ENCODE peak calls at places on chromosome 21, in eight cellular contexts. B is glutamatergic neuron, X is tibial nerve, H is fibroblast of the aortic adventitia, J is GM23338, M is heart left ventricle, E is fibroblast of villous mesenchyme, N is thoracic aorta. A is an unnamed sample.

GRCh38 chr21:46097826-46098286 is at the start of gene COL6A2:
- DNase-seq in H (peak), E (peak), N (peak), J (peak), B (peak), X (no peak), M (peak), A (peak)

GRCh38 chr21:14251336-14251735 is 35.4 kb downstream of the RBM11 start:
- DNase-seq in B (no peak), M (no peak), X (no peak), H (no peak), E (no peak), J (no peak), N (no peak), A (no peak)

GRCh38 chr21:20627594-20627993 is 370.6 kb upstream of the NCAM2 start:
- DNase-seq in B (no peak), J (peak), M (no peak), X (no peak), H (no peak), N (no peak), E (no peak), A (no peak)

GRCh38 chr21:15557925-15558324 is 171.9 kb upstream of the USP25 start:
- DNase-seq in J (no peak), X (no peak), H (no peak), B (no peak), E (no peak), N (no peak), M (no peak), A (no peak)

GRCh38 chr21:40770435-40771055 is 76.4 kb downstream of the DSCAM start:
- DNase-seq in B (no peak), H (no peak), M (no peak), J (no peak), X (no peak), N (no peak), E (no peak), A (no peak)

GRCh38 chr21:31201548-31201947 is 142.5 kb downstream of the TIAM1 start:
- DNase-seq in X (peak), H (peak), B (no peak), M (peak), J (no peak), N (peak), E (peak), A (no peak)

GRCh38 chr21:35508389-35508888 is 459.3 kb upstream of the RUNX1 start:
- DNase-seq in X (peak), M (peak), N (peak), B (no peak), H (peak), J (peak), E (peak), A (no peak)

GRCh38 chr21:8993943-8994639 is 1527.3 kb upstream of the TPTE start:
- DNase-seq in X (no peak), E (peak), N (no peak), J (peak), M (no peak), B (no peak), H (no peak), A (no peak)

GRCh38 chr21:16169102-16169511 is 439.3 kb downstream of the USP25 start:
- DNase-seq in E (peak), X (no peak), N (no peak), H (peak), J (no peak), B (no peak), M (no peak), A (no peak)

GRCh38 chr21:43361493-43362296 is 65.2 kb downstream of the SIK1 start:
- DNase-seq in J (peak), M (peak), E (peak), N (no peak), B (no peak), X (no peak), H (no peak), A (peak)

GRCh38 chr21:31260790-31261189 is 83.3 kb downstream of the TIAM1 start:
- DNase-seq in E (peak), N (no peak), X (no peak), B (no peak), H (peak), M (no peak), J (no peak), A (no peak)

GRCh38 chr21:32135401-32136363 is 143.2 kb downstream of the MIS18A start:
- DNase-seq in E (no peak), H (no peak), M (no peak), X (no peak), N (peak), J (no peak), B (no peak), A (peak)

GRCh38 chr21:32096411-32096810 is 182.4 kb downstream of the MIS18A start:
- DNase-seq in X (no peak), J (peak), E (no peak), N (no peak), H (peak), M (no peak), B (no peak), A (peak)

GRCh38 chr21:16522512-16522911 is 792.7 kb downstream of the USP25 start:
- DNase-seq in B (no peak), H (peak), J (no peak), X (no peak), M (no peak), E (peak), N (no peak), A (no peak)

GRCh38 chr21:27713159-27714109 is 746.5 kb upstream of the ADAMTS5 start:
- DNase-seq in H (peak), B (no peak), N (no peak), E (no peak), M (no peak), X (no peak), J (no peak), A (no peak)

GRCh38 chr21:33976082-33976979 is 60.7 kb upstream of the ATP5PO start:
- DNase-seq in B (no peak), E (peak), M (peak), J (peak), X (no peak), H (peak), N (no peak), A (peak)

GRCh38 chr21:32048353-32048752 is 175.5 kb downstream of the HUNK start:
- DNase-seq in B (no peak), J (peak), N (no peak), H (no peak), X (no peak), E (no peak), M (no peak), A (no peak)

GRCh38 chr21:45889961-45890360 is 91.6 kb upstream of the COL6A1 start:
- DNase-seq in E (peak), M (no peak), X (no peak), J (no peak), H (no peak), B (no peak), N (no peak), A (no peak)

GRCh38 chr21:33029512-33029921 is 3.8 kb downstream of the OLIG2 start:
- DNase-seq in X (no peak), H (no peak), E (no peak), J (peak), M (no peak), N (no peak), B (peak), A (no peak)

GRCh38 chr21:27734146-27734545 is 767.3 kb upstream of the ADAMTS5 start:
- DNase-seq in M (no peak), X (no peak), E (peak), J (no peak), H (peak), N (no peak), B (no peak), A (no peak)

GRCh38 chr21:45990049-45990711 is 8.6 kb downstream of the COL6A1 start:
- DNase-seq in H (no peak), J (no peak), B (peak), E (no peak), M (peak), X (peak), N (peak), A (no peak)

GRCh38 chr21:14530574-14530973 is 15.5 kb downstream of the SAMSN1 start:
- DNase-seq in B (no peak), N (no peak), M (no peak), X (no peak), J (no peak), E (no peak), H (no peak), A (no peak)

GRCh38 chr21:31470896-31471694 is 127.0 kb upstream of the TIAM1 start:
- DNase-seq in N (no peak), B (no peak), X (no peak), J (peak), E (no peak), H (no peak), M (no peak), A (no peak)

GRCh38 chr21:16851054-16851453 is 661.8 kb upstream of the CXADR start:
- DNase-seq in N (no peak), J (peak), M (no peak), E (no peak), X (no peak), B (no peak), H (no peak), A (no peak)

GRCh38 chr21:37644666-37645065 is 271.6 kb downstream of the KCNJ6 start:
- DNase-seq in X (no peak), H (no peak), E (no peak), J (peak), M (peak), N (no peak), B (no peak), A (no peak)

GRCh38 chr21:35530726-35531125 is 481.6 kb upstream of the RUNX1 start:
- DNase-seq in B (no peak), N (no peak), E (no peak), J (no peak), M (no peak), H (no peak), X (no peak), A (no peak)

GRCh38 chr21:39314155-39315027 is 959 bp upstream of the BRWD1 start:
- DNase-seq in H (peak), M (peak), N (no peak), J (peak), E (peak), B (no peak), X (no peak), A (peak)

GRCh38 chr21:39315603-39316002 is 2.2 kb upstream of the BRWD1 start:
- DNase-seq in X (no peak), N (no peak), B (no peak), E (no peak), J (no peak), H (no peak), M (no peak), A (no peak)

GRCh38 chr21:39312112-39313041 is 1.1 kb downstream of the BRWD1 start:
- DNase-seq in N (peak), H (peak), X (peak), M (peak), B (peak), E (peak), J (peak), A (peak)

GRCh38 chr21:39313042-39313456 is 383 bp downstream of the BRWD1 start:
- DNase-seq in B (peak), M (no peak), E (no peak), X (no peak), J (peak), N (no peak), H (no peak), A (no peak)

DNA sequence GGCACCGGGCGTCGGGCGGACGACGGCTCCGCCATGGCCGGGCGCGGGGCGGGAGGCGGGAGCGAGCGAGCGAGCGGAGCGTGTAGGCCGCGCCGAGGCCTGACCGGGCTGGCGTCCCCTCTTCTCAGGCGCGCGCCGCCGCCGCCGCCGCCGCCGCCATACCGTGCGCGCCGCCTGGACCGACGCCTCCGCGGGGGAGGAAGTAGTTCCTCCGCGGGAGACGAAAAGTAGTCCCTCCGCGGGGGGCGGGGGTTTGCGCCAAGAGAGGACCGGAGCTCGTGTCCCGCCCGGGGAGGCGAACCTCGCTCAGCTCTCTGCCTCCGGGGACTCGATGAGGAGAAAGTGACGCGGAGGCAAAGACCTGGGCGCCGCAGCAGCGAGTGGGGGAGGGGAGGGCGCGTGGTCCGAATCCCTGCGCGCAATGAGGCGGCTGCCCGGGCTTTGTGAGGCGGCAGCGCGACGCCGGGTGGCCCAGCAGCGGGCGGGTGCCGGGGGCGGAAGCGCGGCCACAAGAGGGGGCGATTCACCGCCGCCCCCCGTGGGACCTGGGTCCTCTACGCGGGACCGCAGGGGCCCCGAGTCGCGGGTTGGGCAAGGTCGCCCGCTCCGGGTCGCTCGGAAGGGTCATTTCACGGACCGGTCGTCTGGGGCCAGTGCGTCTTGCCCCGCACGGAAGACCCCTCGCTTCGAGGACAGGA is at the start of gene BRWD1:
- DNase-seq in X (peak), J (peak), M (peak), N (no peak), E (peak), H (peak), B (peak), A (peak)
- TF ChIP-seq CTCF in X (peak), J (no peak), M (peak), N (peak), E (peak), H (no peak), B (peak), A (peak)

DNA sequence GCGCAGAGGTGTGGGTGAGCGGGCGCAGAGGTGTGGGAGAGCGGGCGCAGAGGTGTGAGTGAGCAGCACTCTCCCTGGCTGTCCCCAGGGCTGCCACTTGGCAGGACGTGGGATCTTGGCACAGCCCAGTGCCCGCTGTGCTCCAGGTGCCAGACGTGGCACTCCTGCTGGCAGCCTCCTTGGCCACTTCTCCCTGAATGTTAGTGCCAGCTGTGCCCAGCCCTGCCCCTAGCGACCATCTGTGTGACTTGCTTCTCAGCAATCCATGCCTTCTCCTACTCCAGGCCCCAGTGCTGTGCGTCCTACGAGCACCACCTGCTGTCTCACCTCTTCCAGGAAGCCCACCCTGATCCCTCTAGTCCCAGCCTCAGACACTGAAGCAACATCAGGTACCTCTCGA is 30.5 kb downstream of the KRTAP10-1 start:
- DNase-seq in B (no peak), J (no peak), X (no peak), E (no peak), N (no peak), M (peak), H (no peak), A (no peak)
- TF ChIP-seq CTCF in B (no peak), J (no peak), X (no peak), E (no peak), N (no peak), M (peak), H (no peak), A (no peak)

GRCh38 chr21:42174173-42174572 is 44.8 kb upstream of the ABCG1 start:
- DNase-seq in J (no peak), H (no peak), B (peak), M (no peak), N (no peak), E (no peak), X (no peak), A (no peak)
- TF ChIP-seq CTCF in J (no peak), H (no peak), B (no peak), M (no peak), N (no peak), E (no peak), X (no peak), A (no peak)

GRCh38 chr21:29670228-29670627 is 269.6 kb downstream of the GRIK1 start:
- DNase-seq in M (no peak), E (no peak), B (no peak), H (no peak), X (no peak), J (no peak), N (no peak), A (no peak)

GRCh38 chr21:29673096-29673610 is 266.6 kb downstream of the GRIK1 start:
- DNase-seq in N (no peak), H (no peak), E (no peak), M (no peak), X (no peak), B (no peak), J (no peak), A (no peak)

GRCh38 chr21:29674343-29674742 is 265.5 kb downstream of the GRIK1 start:
- DNase-seq in X (no peak), M (no peak), N (no peak), J (no peak), E (no peak), H (no peak), B (no peak), A (no peak)

GRCh38 chr21:29669416-29669815 is 270.4 kb downstream of the GRIK1 start:
- DNase-seq in B (no peak), X (no peak), H (no peak), M (no peak), N (no peak), J (no peak), E (no peak), A (no peak)

DNA sequence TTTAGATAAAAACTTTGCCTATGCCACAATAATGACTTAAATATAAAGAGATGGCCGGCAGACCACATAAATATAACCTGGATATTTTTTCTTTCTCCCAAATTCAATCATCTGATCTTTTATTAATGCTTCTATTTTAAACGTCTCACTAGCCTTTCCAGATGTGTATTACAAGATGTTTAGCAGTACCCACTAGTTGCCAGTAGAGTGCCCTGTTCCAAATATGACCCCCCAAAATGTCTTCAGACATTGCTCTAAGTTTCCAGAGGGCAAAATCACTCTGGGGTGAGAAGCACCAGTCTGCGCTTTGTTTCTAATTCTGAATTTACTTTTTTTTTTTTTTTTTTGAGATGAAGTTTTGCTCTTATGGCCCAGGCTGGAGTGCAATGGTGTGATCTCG is 268.1 kb downstream of the GRIK1 start:
- DNase-seq in M (no peak), E (no peak), X (no peak), J (peak), H (no peak), N (no peak), B (no peak), A (no peak)
- TF ChIP-seq CTCF in M (no peak), E (no peak), X (no peak), J (peak), H (no peak), N (no peak), B (no peak), A (no peak)

DNA sequence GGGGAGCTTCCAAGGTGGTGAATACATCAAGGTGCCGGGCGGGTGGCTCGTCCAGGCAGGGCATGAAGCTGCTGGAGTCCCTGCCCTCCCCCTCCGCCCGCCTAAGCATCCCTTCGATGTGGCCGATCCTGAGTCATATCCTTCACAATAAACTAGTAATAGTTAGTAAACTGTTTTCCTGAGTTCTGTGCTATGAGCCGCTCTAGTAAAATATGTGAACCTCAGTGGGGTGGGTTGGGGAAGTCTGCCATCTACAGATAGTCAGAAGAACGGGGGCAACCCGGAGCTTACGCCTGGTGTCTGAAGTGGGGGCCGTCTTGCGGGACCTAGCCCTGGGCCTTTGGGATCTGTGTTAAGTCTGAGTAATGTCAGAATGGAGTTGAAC is 21.6 kb downstream of the C2CD2 start:
- DNase-seq in X (no peak), M (no peak), E (peak), N (no peak), J (no peak), B (no peak), H (peak), A (no peak)
- TF ChIP-seq CTCF in X (no peak), M (no peak), E (peak), N (no peak), J (no peak), B (no peak), H (peak), A (no peak)

GRCh38 chr21:30042443-30042842 is 102.6 kb upstream of the GRIK1 start:
- DNase-seq in N (no peak), X (no peak), H (no peak), B (no peak), M (no peak), E (no peak), J (no peak), A (no peak)
- TF ChIP-seq CTCF in N (no peak), X (no peak), H (no peak), B (no peak), M (no peak), E (no peak), J (no peak), A (no peak)

GRCh38 chr21:25871566-25871965 is 136.8 kb downstream of the GABPA start:
- DNase-seq in E (no peak), M (no peak), N (no peak), J (peak), X (no peak), B (no peak), H (no peak), A (no peak)
- TF ChIP-seq CTCF in E (peak), M (no peak), N (no peak), J (peak), X (no peak), B (no peak), H (peak), A (no peak)

GRCh38 chr21:36589352-36589971 is 109.5 kb upstream of the SIM2 start:
- DNase-seq in E (peak), N (no peak), H (peak), X (no peak), J (peak), B (no peak), M (no peak), A (peak)
- TF ChIP-seq CTCF in E (peak), N (no peak), H (peak), X (peak), J (peak), B (peak), M (peak), A (peak)